ENCODE peak calls at places on chromosomes 1 and 21, in six cellular contexts. E, M, W, O, N and G are unnamed samples.

GRCh38 chr1:114342376-114342775 is 168.6 kb downstream of the TRIM33 start:
- DNase-seq in E (no peak), M (no peak), W (no peak), O (no peak), N (no peak), G (peak)

GRCh38 chr1:119595606-119596005 is 52.5 kb downstream of the ZNF697 start:
- DNase-seq in E (no peak), M (no peak), W (no peak), O (no peak), N (no peak), G (no peak)

GRCh38 chr1:222618880-222619321 is 1.0 kb downstream of the MIA3 start:
- DNase-seq in E (no peak), M (peak), W (peak), O (no peak), N (peak), G (peak)

GRCh38 chr1:35475356-35475755 is 81.8 kb downstream of the KIAA0319L start:
- DNase-seq in E (no peak), M (no peak), W (no peak), O (no peak), N (no peak), G (no peak)

GRCh38 chr1:63642901-63643300 is 49.7 kb downstream of the PGM1 start:
- DNase-seq in E (no peak), M (no peak), W (no peak), O (no peak), N (no peak), G (no peak)

GRCh38 chr1:12617901-12618660 is at the start of gene DHRS3:
- DNase-seq in E (peak), M (peak), W (peak), O (no peak), N (peak), G (peak)

GRCh38 chr1:42279055-42279454 is 56.0 kb downstream of the FOXJ3 start:
- DNase-seq in E (no peak), M (no peak), W (no peak), O (no peak), N (no peak), G (peak)

GRCh38 chr1:180522204-180522497 is 19.8 kb upstream of the ACBD6 start:
- DNase-seq in E (no peak), M (no peak), W (no peak), O (no peak), N (peak), G (no peak)

GRCh38 chr1:169466259-169467230 is 19.2 kb downstream of the SLC19A2 start:
- DNase-seq in E (peak), M (peak), W (no peak), O (no peak), N (peak), G (peak)

GRCh38 chr1:112935474-112936289 is 20.3 kb downstream of the SLC16A1 start:
- DNase-seq in E (peak), M (no peak), W (no peak), O (no peak), N (no peak), G (no peak)

GRCh38 chr1:53369034-53369750 is 41.3 kb upstream of the LRP8 start:
- DNase-seq in E (no peak), M (no peak), W (no peak), O (no peak), N (no peak), G (no peak)

GRCh38 chr1:223665592-223666312 is at the start of gene CAPN8:
- DNase-seq in E (peak), M (no peak), W (no peak), O (no peak), N (no peak), G (peak)

GRCh38 chr1:77316006-77316405 is 34.2 kb downstream of the AK5 start:
- DNase-seq in E (no peak), M (no peak), W (no peak), O (no peak), N (no peak), G (no peak)

GRCh38 chr1:232599178-232600041 is 30.5 kb downstream of the SIPA1L2 start:
- DNase-seq in E (no peak), M (peak), W (no peak), O (no peak), N (no peak), G (no peak)

GRCh38 chr1:222557148-222557547 is 9.2 kb upstream of the HHIPL2 start:
- DNase-seq in E (no peak), M (no peak), W (no peak), O (no peak), N (no peak), G (no peak)

GRCh38 chr1:67166196-67166595 is at the start of gene IL23R:
- DNase-seq in E (no peak), M (no peak), W (no peak), O (peak), N (no peak), G (no peak)

GRCh38 chr1:16206547-16207317 is 5.7 kb downstream of the ARHGEF19 start:
- DNase-seq in E (peak), M (peak), W (peak), O (peak), N (peak), G (peak)

GRCh38 chr1:16205333-16205671 is 7.2 kb downstream of the ARHGEF19 start:
- DNase-seq in E (no peak), M (no peak), W (no peak), O (no peak), N (no peak), G (no peak)

GRCh38 chr1:16207318-16208269 is 4.9 kb downstream of the ARHGEF19 start:
- DNase-seq in E (no peak), M (no peak), W (peak), O (no peak), N (no peak), G (no peak)

GRCh38 chr1:16204634-16205332 is 7.7 kb downstream of the ARHGEF19 start:
- DNase-seq in E (no peak), M (peak), W (peak), O (no peak), N (peak), G (no peak)

GRCh38 chr1:16205891-16206546 is 6.4 kb downstream of the ARHGEF19 start:
- DNase-seq in E (no peak), M (no peak), W (no peak), O (no peak), N (no peak), G (no peak)
- TF ChIP-seq JUND in E (no peak), M (no peak), W (no peak), O (no peak), N (no peak), G (no peak)

DNA sequence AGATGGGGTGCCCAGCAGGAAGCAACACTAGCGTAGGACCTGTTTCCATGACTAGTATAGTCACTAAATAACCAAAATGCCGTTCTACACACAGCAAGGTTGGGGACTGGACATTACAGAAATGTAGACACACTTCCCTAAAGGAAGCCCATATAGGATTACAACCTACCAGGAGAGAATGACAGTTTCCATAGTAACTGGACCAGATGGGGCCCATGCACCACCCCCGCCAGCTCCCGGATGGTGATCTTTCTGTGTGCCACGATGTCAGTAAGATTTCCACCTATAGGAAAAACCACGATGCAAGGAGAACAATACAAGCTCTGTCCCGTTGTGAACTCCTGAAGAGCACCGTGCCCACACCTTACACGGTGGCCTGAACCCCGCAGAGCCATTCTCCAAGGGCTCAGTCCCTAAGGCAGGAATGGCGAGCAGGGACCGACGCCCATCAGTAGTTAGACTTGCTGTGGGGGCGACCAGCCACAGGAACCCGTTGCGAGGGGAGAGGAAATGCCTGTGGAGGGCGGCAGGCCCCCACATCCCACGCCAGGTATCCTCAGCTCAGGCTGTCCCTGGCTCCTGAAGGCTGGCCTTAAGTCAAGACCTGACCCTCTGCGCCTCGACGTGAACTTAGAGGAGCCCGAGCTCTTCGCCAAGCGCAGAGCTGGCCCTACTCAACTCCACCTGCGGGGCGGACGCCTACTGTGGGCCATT is 13.6 kb upstream of the CEP85 start:
- DNase-seq in E (no peak), M (no peak), W (no peak), O (no peak), N (no peak), G (no peak)
- TF ChIP-seq JUND in E (no peak), M (no peak), W (no peak), O (no peak), N (no peak), G (no peak)

GRCh38 chr1:173062156-173062938 is 11.6 kb upstream of the TNFSF18 start:
- DNase-seq in E (no peak), M (no peak), W (no peak), O (no peak), N (peak), G (peak)

DNA sequence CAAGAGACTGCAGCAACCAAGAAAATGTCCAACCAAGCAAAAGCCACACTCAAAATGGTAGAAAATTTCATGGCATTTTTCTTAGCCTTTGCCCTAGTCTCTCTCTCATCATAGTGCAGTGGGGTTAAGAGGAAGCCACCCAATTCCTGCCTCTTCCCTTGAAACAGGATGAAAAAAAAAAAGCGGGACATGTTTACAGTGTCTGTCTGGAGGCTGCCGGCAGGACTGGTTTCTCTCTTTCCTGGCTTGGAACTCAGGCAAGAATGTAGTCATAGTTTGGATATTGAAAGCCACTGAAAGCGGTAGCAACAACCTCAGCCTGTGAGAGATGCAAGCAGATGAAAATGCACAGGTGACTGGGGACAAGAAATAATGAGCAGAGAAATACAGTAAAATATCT is 13.3 kb upstream of the TNFSF18 start:
- DNase-seq in E (no peak), M (no peak), W (no peak), O (no peak), N (no peak), G (peak)
- TF ChIP-seq JUND in E (no peak), M (no peak), W (no peak), O (no peak), N (no peak), G (no peak)

GRCh38 chr21:21730524-21730923 is 732.3 kb downstream of the NCAM2 start:
- DNase-seq in E (no peak), M (no peak), W (no peak), O (no peak), N (no peak), G (no peak)
- TF ChIP-seq JUND in E (no peak), M (no peak), W (no peak), O (no peak), N (no peak), G (no peak)

DNA sequence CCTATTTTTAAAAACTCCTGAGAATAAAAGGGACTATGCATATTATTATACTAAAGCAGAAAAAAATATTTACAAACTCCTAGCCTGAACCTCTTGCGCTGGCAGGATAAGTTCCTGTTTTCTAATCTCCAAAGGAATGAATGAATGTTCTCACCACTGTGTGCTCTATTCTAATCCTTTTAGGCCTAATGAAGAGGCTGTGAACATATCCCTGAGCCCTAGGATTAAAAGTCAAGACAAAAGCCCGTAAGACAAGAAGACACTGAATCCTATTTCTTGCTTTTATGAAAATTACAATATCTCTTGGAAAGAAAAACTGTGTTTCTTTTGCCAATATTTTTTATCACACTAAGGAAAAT is 317.5 kb downstream of the HHAT start:
- DNase-seq in E (no peak), M (no peak), W (no peak), O (no peak), N (no peak), G (no peak)
- TF ChIP-seq JUND in E (no peak), M (no peak), W (no peak), O (no peak), N (no peak), G (no peak)